ENCODE peak calls at places on chromosomes 7 and 10, in five cellular contexts. C is fibroblast of lung, W is fibroblast of the aortic adventitia, L is neural progenitor cell, U is OCI-LY7. Q is an unnamed sample.

GRCh38 chr7:22942191-22942590 is 71.7 kb downstream of the HYCC1 start:
- DNase-seq in C (no peak), W (no peak), L (peak), U (no peak), Q (no peak)

GRCh38 chr7:112199035-112199655 is 7.1 kb downstream of the DOCK4 start:
- DNase-seq in C (no peak), W (peak), L (no peak), U (no peak), Q (no peak)

GRCh38 chr10:120940299-120940900 is 89.2 kb downstream of the WDR11 start:
- DNase-seq in C (no peak), W (no peak), L (peak), U (peak), Q (no peak)

GRCh38 chr10:71342850-71343773 is 24.1 kb downstream of the SLC29A3 start:
- DNase-seq in C (peak), W (peak), L (no peak), U (no peak), Q (no peak)

GRCh38 chr10:79089579-79090110 is 20.9 kb downstream of the ZMIZ1 start:
- DNase-seq in C (no peak), W (no peak), L (no peak), U (no peak), Q (no peak)

GRCh38 chr10:14540062-14540461 is 209.3 kb upstream of the FRMD4A start:
- DNase-seq in C (no peak), W (no peak), L (no peak), U (no peak), Q (no peak)

GRCh38 chr7:17185690-17186070 is 112.8 kb upstream of the AHR start:
- DNase-seq in C (peak), W (peak), L (no peak), U (no peak), Q (peak)

GRCh38 chr7:120842131-120842621 is 15.8 kb downstream of the TSPAN12 start:
- DNase-seq in C (no peak), W (no peak), L (no peak), U (no peak), Q (no peak)

GRCh38 chr7:147658392-147658791 is 932.2 kb upstream of the C7orf33 start:
- DNase-seq in C (no peak), W (no peak), L (no peak), U (no peak), Q (no peak)

GRCh38 chr7:36871863-36872262 is 147.6 kb upstream of the AOAH start:
- DNase-seq in C (no peak), W (no peak), L (no peak), U (peak), Q (no peak)

GRCh38 chr10:102620138-102620591 is 24.1 kb upstream of the TRIM8 start:
- DNase-seq in C (no peak), W (peak), L (no peak), U (no peak), Q (no peak)

GRCh38 chr10:120521880-120522279 is 64.9 kb downstream of the PLPP4 start:
- DNase-seq in C (no peak), W (no peak), L (no peak), U (no peak), Q (no peak)

GRCh38 chr7:66739477-66739876 is 1.1 kb upstream of the RABGEF1 start:
- DNase-seq in C (no peak), W (no peak), L (no peak), U (no peak), Q (no peak)

GRCh38 chr7:66736892-66737291 is 3.6 kb upstream of the RABGEF1 start:
- DNase-seq in C (no peak), W (no peak), L (no peak), U (no peak), Q (no peak)

GRCh38 chr7:66739953-66740301 is 606 bp upstream of the RABGEF1 start:
- DNase-seq in C (no peak), W (peak), L (no peak), U (peak), Q (no peak)

GRCh38 chr7:66735850-66736249 is 4.7 kb upstream of the RABGEF1 start:
- DNase-seq in C (no peak), W (no peak), L (no peak), U (no peak), Q (no peak)

DNA sequence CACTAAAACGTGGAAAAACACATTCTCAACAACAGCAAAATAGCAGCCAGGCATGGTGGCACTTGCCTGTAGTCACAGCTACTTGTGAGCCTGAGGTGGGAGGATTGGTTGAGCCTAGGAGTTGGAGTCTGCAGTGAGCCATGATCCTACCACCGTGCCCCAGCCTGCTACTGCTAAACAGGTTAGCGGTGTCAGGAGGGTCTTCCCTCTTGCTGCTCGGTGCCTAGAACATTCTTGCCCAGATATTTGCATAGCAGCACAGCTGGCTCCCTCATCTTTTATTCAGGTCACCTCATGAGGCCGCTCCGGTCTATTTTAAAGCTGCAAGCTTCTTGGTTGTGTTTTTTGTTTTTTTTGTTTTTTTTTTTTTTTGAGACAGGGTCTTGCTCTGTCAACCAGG is 2.9 kb upstream of the RABGEF1 start:
- DNase-seq in C (no peak), W (no peak), L (no peak), U (peak), Q (no peak)
- TF ChIP-seq CTCF in C (no peak), W (no peak), L (no peak), U (no peak), Q (no peak)

DNA sequence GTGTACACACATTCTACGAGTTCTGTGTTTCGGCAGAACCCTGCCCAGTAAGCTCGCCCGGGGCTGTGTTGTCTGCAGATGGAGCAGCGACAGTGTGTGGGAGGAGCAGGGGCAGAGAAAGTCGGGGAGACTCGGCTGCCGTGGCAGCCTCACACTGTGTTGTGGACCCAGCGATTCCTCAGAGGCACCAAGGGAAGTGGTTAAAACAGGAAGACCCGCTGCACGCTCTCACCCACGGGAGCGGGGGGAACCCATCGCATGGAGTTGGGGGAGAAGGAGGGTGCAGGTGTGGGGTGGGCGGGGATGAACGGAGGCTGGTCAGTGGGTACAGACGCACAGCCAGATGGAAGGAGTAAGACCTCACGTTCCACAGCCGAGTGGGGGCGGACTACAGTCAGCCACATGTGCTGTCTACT is 250.2 kb downstream of the ELFN1 start:
- DNase-seq in C (no peak), W (no peak), L (no peak), U (no peak), Q (peak)
- TF ChIP-seq CTCF in C (no peak), W (no peak), L (no peak), U (no peak), Q (no peak)

DNA sequence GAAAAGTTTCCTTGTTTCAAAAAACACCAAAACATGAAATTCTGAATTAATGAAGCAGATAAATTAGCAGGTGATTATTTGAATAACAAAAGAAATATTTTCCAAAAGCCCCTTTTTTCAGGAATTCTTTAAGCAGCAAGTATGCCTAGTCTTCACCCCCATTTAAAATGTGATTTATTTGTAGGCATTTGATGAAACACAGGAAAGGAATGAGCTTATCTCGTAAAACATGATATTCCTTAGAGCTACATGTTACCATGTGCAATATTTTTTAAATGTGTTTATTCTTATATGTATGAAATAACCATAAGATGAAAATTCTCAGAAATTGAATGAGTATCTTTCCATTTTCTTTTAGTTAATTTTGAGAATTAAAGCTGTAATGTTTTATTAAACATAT is 106.1 kb downstream of the CHN2 start:
- DNase-seq in C (peak), W (peak), L (no peak), U (no peak), Q (no peak)
- TF ChIP-seq CTCF in C (no peak), W (no peak), L (no peak), U (no peak), Q (no peak)

DNA sequence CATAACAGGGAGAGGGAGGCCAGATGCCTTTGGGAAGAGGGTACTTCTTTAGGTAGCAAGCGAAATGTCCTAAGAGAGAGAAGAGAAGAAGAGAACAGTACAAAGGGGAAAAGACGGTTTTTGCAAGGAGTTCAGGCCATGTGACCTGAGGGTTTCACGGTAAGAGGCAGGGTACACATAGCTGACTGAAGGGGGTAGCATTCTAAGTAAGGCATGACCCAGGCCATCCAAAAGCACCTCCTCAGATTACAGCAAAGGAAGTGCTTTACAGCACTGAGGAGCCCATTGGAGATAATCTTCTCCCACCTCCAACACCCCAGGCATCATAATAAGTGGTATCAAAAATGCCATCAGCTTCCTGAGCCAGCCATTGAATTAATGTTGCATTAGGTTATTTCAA is 258.2 kb upstream of the NPY start:
- DNase-seq in C (no peak), W (no peak), L (no peak), U (no peak), Q (no peak)
- TF ChIP-seq CTCF in C (no peak), W (no peak), L (no peak), U (no peak), Q (no peak)

Q was measured in GM20000.